ENCODE peak calls at places on chromosomes 5 and 9, in four cellular contexts. R, C, G and K are unnamed samples.

GRCh38 chr5:103962023-103962422 is 399.4 kb upstream of the NUDT12 start:
- DNase-seq in R (no peak), C (no peak), G (no peak), K (no peak)

GRCh38 chr5:54844905-54845566 is 140.4 kb downstream of the ESM1 start:
- DNase-seq in R (no peak), C (no peak), G (no peak), K (no peak)

GRCh38 chr9:126317513-126317912 is 9.1 kb upstream of the MVB12B start:
- DNase-seq in R (no peak), C (no peak), G (no peak), K (peak; percentile 51)

GRCh38 chr5:146751781-146752401 is 126.7 kb downstream of the PPP2R2B start:
- DNase-seq in R (no peak), C (no peak), G (no peak), K (peak; percentile 25)

GRCh38 chr5:114237766-114238165 is 124.1 kb upstream of the KCNN2 start:
- DNase-seq in R (no peak), C (no peak), G (no peak), K (no peak)

GRCh38 chr9:92483896-92484545 is 1.7 kb upstream of the ASPN start:
- DNase-seq in R (no peak), C (no peak), G (no peak), K (no peak)

GRCh38 chr9:124251188-124251587 is 6.6 kb upstream of the NEK6 start:
- DNase-seq in R (no peak), C (no peak), G (peak; percentile 1), K (no peak)

GRCh38 chr5:54294097-54294667 is 16.2 kb downstream of the ARL15 start:
- DNase-seq in R (no peak), C (no peak), G (no peak), K (no peak)

GRCh38 chr9:70420267-70421019 is 6.0 kb upstream of the KLF9 start:
- DNase-seq in R (peak; percentile 95), C (peak; percentile 96), G (peak; percentile 97), K (peak; percentile 92)

GRCh38 chr9:105484226-105484625 is 36.4 kb downstream of the FSD1L start:
- DNase-seq in R (no peak), C (no peak), G (no peak), K (no peak)

GRCh38 chr5:143470120-143470519 is 66.6 kb upstream of the NR3C1 start:
- DNase-seq in R (no peak), C (no peak), G (no peak), K (no peak)

GRCh38 chr5:78367318-78367991 is 7.0 kb downstream of the SCAMP1 start:
- DNase-seq in R (no peak), C (no peak), G (no peak), K (no peak)

GRCh38 chr5:27511061-27511460 is 472.7 kb upstream of the CDH9 start:
- DNase-seq in R (no peak), C (no peak), G (no peak), K (no peak)

GRCh38 chr5:80141147-80141671 is 106.1 kb downstream of the THBS4 start:
- DNase-seq in R (peak; percentile 58), C (peak; percentile 93), G (peak; percentile 79), K (peak; percentile 70)

GRCh38 chr5:168308976-168309598 is 17.6 kb downstream of the WWC1 start:
- DNase-seq in R (no peak), C (no peak), G (no peak), K (no peak)

GRCh38 chr9:134972140-134972539 is 54.4 kb upstream of the FCN1 start:
- DNase-seq in R (peak; percentile 12), C (no peak), G (no peak), K (no peak)

GRCh38 chr9:104961238-104961637 is 33.3 kb upstream of the ABCA1 start:
- DNase-seq in R (no peak), C (no peak), G (no peak), K (peak; percentile 69)

GRCh38 chr9:111231801-111232580 is 98.0 kb downstream of the OR2K2 start:
- DNase-seq in R (no peak), C (no peak), G (no peak), K (no peak)

GRCh38 chr5:176853151-176853793 is 42.9 kb downstream of the UNC5A start:
- DNase-seq in R (no peak), C (peak; percentile 13), G (no peak), K (no peak)

GRCh38 chr5:154713615-154714125 is 41.5 kb upstream of the LARP1 start:
- DNase-seq in R (no peak), C (no peak), G (peak; percentile 32), K (peak; percentile 30)

GRCh38 chr5:52920929-52921328 is 68.2 kb upstream of the ITGA2 start:
- DNase-seq in R (no peak), C (no peak), G (no peak), K (no peak)

GRCh38 chr9:93666279-93666784 is 89.9 kb downstream of the PHF2 start:
- DNase-seq in R (peak; percentile 8), C (no peak), G (peak; percentile 4), K (no peak)

GRCh38 chr9:124403246-124403645 is 12.0 kb downstream of the PSMB7 start:
- DNase-seq in R (no peak), C (no peak), G (no peak), K (no peak)

GRCh38 chr5:134224905-134225779 is 731 bp downstream of the PPP2CA start:
- DNase-seq in R (peak; percentile 55), C (peak; percentile 72), G (peak; percentile 73), K (peak; percentile 62)

GRCh38 chr5:124746252-124746915 is at the start of gene ZNF608:
- DNase-seq in R (no peak), C (no peak), G (peak; percentile 40), K (peak; percentile 29)

GRCh38 chr5:1208743-1209551 is 7.6 kb downstream of the SLC6A19 start:
- DNase-seq in R (no peak), C (no peak), G (no peak), K (peak; percentile 26)

GRCh38 chr9:110191616-110192015 is 16.3 kb downstream of the C9orf152 start:
- DNase-seq in R (no peak), C (no peak), G (no peak), K (no peak)

GRCh38 chr5:107359033-107359915 is 311.5 kb downstream of the EFNA5 start:
- DNase-seq in R (no peak), C (no peak), G (no peak), K (no peak)

GRCh38 chr9:84266087-84266561 is 74.4 kb downstream of the SLC28A3 start:
- DNase-seq in R (no peak), C (no peak), G (peak; percentile 31), K (no peak)

GRCh38 chr9:124377551-124377950 is 37.7 kb downstream of the PSMB7 start:
- DNase-seq in R (no peak), C (no peak), G (no peak), K (no peak)

GRCh38 chr5:114238771-114239313 is 123.0 kb upstream of the KCNN2 start:
- DNase-seq in R (no peak), C (no peak), G (no peak), K (no peak)

GRCh38 chr5:15003511-15003920 is 131.9 kb upstream of the ANKH start:
- DNase-seq in R (peak; percentile 66), C (peak; percentile 65), G (peak; percentile 69), K (peak; percentile 58)

GRCh38 chr5:136006767-136007251 is 22.0 kb upstream of the TGFBI start:
- DNase-seq in R (no peak), C (no peak), G (no peak), K (no peak)

GRCh38 chr9:125296843-125297372 is 35.3 kb downstream of the GAPVD1 start:
- DNase-seq in R (no peak), C (no peak), G (peak; percentile 61), K (no peak)

DNA sequence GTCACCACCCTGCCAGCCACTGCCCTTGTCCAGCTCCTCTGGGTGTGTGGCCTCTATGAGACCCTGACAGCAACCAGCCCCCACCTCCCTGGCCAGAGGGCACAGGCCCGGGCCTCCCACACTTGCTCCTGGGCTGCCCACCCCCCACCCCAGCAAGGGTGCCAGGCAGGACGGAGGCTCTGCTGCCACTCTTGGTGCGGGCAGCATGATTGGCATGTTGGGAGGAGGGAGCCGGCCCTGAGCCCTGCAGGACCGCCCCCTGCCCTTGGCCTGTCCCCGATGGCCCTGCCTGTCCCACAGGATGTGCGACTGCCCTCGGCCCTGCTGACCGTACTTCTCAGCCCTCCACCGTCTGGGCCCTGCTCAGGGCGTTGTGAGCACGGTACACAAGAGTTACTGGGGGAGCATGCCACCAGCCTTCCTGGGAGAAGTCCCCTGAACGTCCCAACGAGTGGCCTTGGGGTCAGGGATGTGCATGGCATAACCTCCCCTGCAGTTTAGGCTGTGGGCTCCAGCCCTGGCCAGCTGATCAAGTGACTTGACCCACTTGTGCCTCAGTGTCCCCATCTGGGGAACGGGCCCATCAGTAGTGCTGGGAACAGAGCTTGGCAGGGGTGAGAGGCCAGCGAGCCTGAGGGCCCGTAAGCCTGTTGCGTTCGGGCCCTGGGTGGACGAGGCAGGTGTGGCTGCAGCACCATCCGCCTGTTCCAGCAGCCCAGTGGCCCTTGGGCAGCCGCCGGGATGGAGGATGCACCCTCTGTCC is 16.0 kb downstream of the GPSM1 start:
- DNase-seq in R (no peak), C (peak; percentile 91), G (peak; percentile 74), K (no peak)
- H3K4me3 ChIP-seq in R (peak overlapping the region; percentile 63), C (peak overlapping the region; percentile 58), G (peak overlapping the region; percentile 35), K (no peak overlapping the region)

GRCh38 chr5:37552770-37553719 is 173.9 kb downstream of the WDR70 start:
- DNase-seq in R (no peak), C (no peak), G (no peak), K (no peak)
- H3K4me3 ChIP-seq in R (no peak overlapping the region), C (no peak overlapping the region), G (no peak overlapping the region), K (no peak overlapping the region)

GRCh38 chr5:132420706-132421272 is 51.3 kb downstream of the SLC22A5 start:
- DNase-seq in R (no peak), C (peak; percentile 46), G (no peak), K (no peak)

GRCh38 chr5:132423443-132423898 is 54.0 kb downstream of the SLC22A5 start:
- DNase-seq in R (no peak), C (no peak), G (no peak), K (no peak)

GRCh38 chr5:132422720-132423442 is 53.4 kb downstream of the SLC22A5 start:
- DNase-seq in R (no peak), C (peak; percentile 84), G (peak; percentile 84), K (peak; percentile 87)

GRCh38 chr5:132419517-132420468 is 50.3 kb downstream of the SLC22A5 start:
- DNase-seq in R (peak; percentile 69), C (peak; percentile 74), G (peak; percentile 73), K (peak; percentile 77)

DNA sequence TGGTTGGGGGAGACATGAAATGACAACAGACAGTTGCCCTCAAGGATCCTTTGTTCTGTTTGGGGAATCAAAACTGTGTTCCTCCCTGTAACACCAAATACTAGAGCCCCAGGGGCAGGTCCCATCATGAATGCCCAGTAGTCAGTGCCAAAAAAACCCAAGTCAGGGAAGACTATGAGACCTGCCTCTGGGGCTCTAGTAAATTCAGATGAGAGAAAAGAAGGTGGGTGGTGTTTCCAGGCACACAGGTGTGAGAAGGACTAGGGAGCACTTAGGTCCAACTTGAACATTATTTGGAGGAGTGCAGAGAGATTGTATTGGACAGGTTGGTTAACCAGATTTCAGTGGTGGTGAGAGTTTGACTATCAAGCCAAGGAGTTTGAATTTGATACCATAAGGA is 51.9 kb downstream of the SLC22A5 start:
- DNase-seq in R (no peak), C (no peak), G (no peak), K (no peak)
- H3K4me3 ChIP-seq in R (no peak overlapping the region), C (no peak overlapping the region), G (no peak overlapping the region), K (no peak overlapping the region)

DNA sequence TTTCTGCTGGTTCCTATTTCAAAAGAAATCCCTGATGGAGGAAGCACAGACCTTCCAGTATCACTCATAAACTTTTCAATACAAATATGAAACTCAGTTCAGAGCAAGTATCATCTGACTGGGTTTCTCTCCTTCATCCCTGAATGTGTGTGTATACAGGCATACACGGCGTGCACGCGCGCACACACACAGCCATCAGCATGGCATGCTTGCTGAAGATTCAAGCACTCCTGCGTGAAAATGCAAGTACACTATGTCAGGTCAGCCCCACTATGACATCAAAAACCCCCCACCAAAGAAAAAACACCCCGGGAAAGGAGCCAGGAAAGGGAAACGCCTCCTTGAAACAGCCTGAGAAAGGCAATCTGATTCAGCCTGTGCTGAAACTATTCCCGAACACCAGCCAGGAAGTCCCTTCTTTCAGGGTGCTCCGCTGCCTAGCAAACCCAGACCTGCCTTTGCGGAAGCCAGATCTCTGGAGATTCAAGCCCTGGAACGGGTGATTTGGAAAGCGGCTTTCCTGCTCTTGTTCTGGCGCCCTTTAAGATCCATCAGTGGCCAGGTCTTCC is 843 bp downstream of the KLHL3 start:
- DNase-seq in R (peak; percentile 43), C (peak; percentile 38), G (peak; percentile 28), K (peak; percentile 34)
- H3K4me3 ChIP-seq in R (peak overlapping the region; percentile 64), C (peak overlapping the region; percentile 65), G (no peak overlapping the region), K (peak overlapping the region; percentile 32)